ENCODE peak calls at places on chromosomes 4 and X, in six cellular contexts. One of them, this sample, is unnamed.

GRCh38 chr4:82230310-82230709 is 143.5 kb downstream of the HNRNPD start:
- DNase-seq in neuronal stem cell: no peak
- DNase-seq in IMR-90: no peak
- DNase-seq in hepatocyte: no peak
- DNase-seq in mammary epithelial cell: peak; percentile 96
- DNase-seq in GM12878: no peak
- DNase-seq in this sample: no peak

GRCh38 chrX:53265771-53266170 is 15.6 kb downstream of the IQSEC2 start:
- DNase-seq in neuronal stem cell: no peak
- DNase-seq in IMR-90: peak; percentile 69
- DNase-seq in hepatocyte: no peak
- DNase-seq in mammary epithelial cell: peak; percentile 63
- DNase-seq in GM12878: no peak
- DNase-seq in this sample: no peak

GRCh38 chrX:45129055-45129454 is 71.6 kb downstream of the DIPK2B start:
- DNase-seq in neuronal stem cell: no peak
- DNase-seq in IMR-90: no peak
- DNase-seq in hepatocyte: no peak
- DNase-seq in mammary epithelial cell: no peak
- DNase-seq in GM12878: no peak
- DNase-seq in this sample: no peak

GRCh38 chr4:73740353-73740778 is at the start of gene CXCL8:
- DNase-seq in neuronal stem cell: no peak
- DNase-seq in IMR-90: peak; percentile 91
- DNase-seq in hepatocyte: peak; percentile 24
- DNase-seq in mammary epithelial cell: peak; percentile 96
- DNase-seq in GM12878: no peak
- DNase-seq in this sample: peak; percentile 13

GRCh38 chr4:177448850-177449249 is 6.6 kb upstream of the AGA start:
- DNase-seq in neuronal stem cell: no peak
- DNase-seq in IMR-90: peak; percentile 77
- DNase-seq in hepatocyte: no peak
- DNase-seq in mammary epithelial cell: peak; percentile 48
- DNase-seq in GM12878: no peak
- DNase-seq in this sample: no peak

GRCh38 chr4:150799207-150799606 is 215.9 kb downstream of the LRBA start:
- DNase-seq in neuronal stem cell: no peak
- DNase-seq in IMR-90: no peak
- DNase-seq in hepatocyte: no peak
- DNase-seq in mammary epithelial cell: no peak
- DNase-seq in GM12878: no peak
- DNase-seq in this sample: peak; percentile 44

GRCh38 chr4:26701095-26701494 is 117.2 kb downstream of the TBC1D19 start:
- DNase-seq in neuronal stem cell: no peak
- DNase-seq in IMR-90: no peak
- DNase-seq in hepatocyte: no peak
- DNase-seq in mammary epithelial cell: no peak
- DNase-seq in GM12878: no peak
- DNase-seq in this sample: no peak

GRCh38 chr4:174283507-174284180 is at the start of the genes CEP44 and FBXO8:
- DNase-seq in neuronal stem cell: peak; percentile 75
- DNase-seq in IMR-90: peak; percentile 78
- DNase-seq in hepatocyte: peak; percentile 80
- DNase-seq in mammary epithelial cell: peak; percentile 73
- DNase-seq in GM12878: peak; percentile 68
- DNase-seq in this sample: peak; percentile 88

GRCh38 chr4:161949941-161950725 is 213.7 kb downstream of the FSTL5 start:
- DNase-seq in neuronal stem cell: no peak
- DNase-seq in IMR-90: peak; percentile 49
- DNase-seq in hepatocyte: peak; percentile 7
- DNase-seq in mammary epithelial cell: peak; percentile 40
- DNase-seq in GM12878: no peak
- DNase-seq in this sample: no peak

GRCh38 chrX:145506225-145506624 is 258.9 kb downstream of the SPANXN1 start:
- DNase-seq in neuronal stem cell: no peak
- DNase-seq in IMR-90: no peak
- DNase-seq in hepatocyte: no peak
- DNase-seq in mammary epithelial cell: no peak
- DNase-seq in GM12878: no peak
- DNase-seq in this sample: no peak

GRCh38 chr4:139973015-139973414 is 181.0 kb downstream of the MAML3 start:
- DNase-seq in neuronal stem cell: no peak
- DNase-seq in IMR-90: peak; percentile 60
- DNase-seq in hepatocyte: no peak
- DNase-seq in mammary epithelial cell: peak; percentile 5
- DNase-seq in GM12878: no peak
- DNase-seq in this sample: no peak

GRCh38 chr4:139969635-139970266 is 184.2 kb downstream of the MAML3 start:
- DNase-seq in neuronal stem cell: no peak
- DNase-seq in IMR-90: no peak
- DNase-seq in hepatocyte: no peak
- DNase-seq in mammary epithelial cell: no peak
- DNase-seq in GM12878: no peak
- DNase-seq in this sample: no peak

GRCh38 chr4:139972305-139972704 is 181.7 kb downstream of the MAML3 start:
- DNase-seq in neuronal stem cell: no peak
- DNase-seq in IMR-90: no peak
- DNase-seq in hepatocyte: no peak
- DNase-seq in mammary epithelial cell: peak; percentile 2
- DNase-seq in GM12878: no peak
- DNase-seq in this sample: no peak

GRCh38 chr4:139975830-139976272 is 178.1 kb downstream of the MAML3 start:
- DNase-seq in neuronal stem cell: no peak
- DNase-seq in IMR-90: peak; percentile 56
- DNase-seq in hepatocyte: no peak
- DNase-seq in mammary epithelial cell: peak; percentile 47
- DNase-seq in GM12878: no peak
- DNase-seq in this sample: no peak

DNA sequence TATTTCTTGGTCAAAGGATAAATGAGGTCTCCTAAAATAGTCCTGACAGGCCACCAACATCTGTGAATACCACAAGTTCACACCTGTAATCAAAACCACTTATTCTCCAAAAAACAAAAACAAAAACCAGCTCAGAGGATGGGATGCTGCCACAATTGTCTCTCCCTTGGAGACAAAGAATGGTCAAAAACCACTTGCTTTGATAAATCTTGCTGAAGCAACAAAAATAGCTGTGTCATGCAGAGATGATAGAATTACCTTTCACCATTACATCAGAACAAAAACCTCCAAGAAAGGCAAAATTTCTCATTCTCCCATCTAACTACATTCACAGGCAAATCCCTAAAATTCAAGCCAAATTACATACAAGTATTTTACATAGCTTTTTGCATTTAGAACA is 180.4 kb downstream of the MAML3 start:
- DNase-seq in neuronal stem cell: no peak
- DNase-seq in IMR-90: no peak
- DNase-seq in hepatocyte: no peak
- DNase-seq in mammary epithelial cell: no peak
- DNase-seq in GM12878: no peak
- DNase-seq in this sample: peak; percentile 37
- H3K4me2 ChIP-seq in neuronal stem cell: no peak overlapping the region
- H3K4me2 ChIP-seq in IMR-90: no peak overlapping the region
- H3K4me2 ChIP-seq in hepatocyte: no peak overlapping the region
- H3K4me2 ChIP-seq in mammary epithelial cell: no peak overlapping the region
- H3K4me2 ChIP-seq in GM12878: no peak overlapping the region
- H3K4me2 ChIP-seq in this sample: no peak overlapping the region

GRCh38 chrX:3581609-3582108 is 131.8 kb downstream of the PRKX start:
- DNase-seq in neuronal stem cell: no peak
- DNase-seq in IMR-90: no peak
- DNase-seq in hepatocyte: no peak
- DNase-seq in mammary epithelial cell: no peak
- DNase-seq in GM12878: no peak
- DNase-seq in this sample: no peak

GRCh38 chrX:3582421-3582820 is 131.0 kb downstream of the PRKX start:
- DNase-seq in neuronal stem cell: no peak
- DNase-seq in IMR-90: peak; percentile 8
- DNase-seq in hepatocyte: no peak
- DNase-seq in mammary epithelial cell: no peak
- DNase-seq in GM12878: no peak
- DNase-seq in this sample: no peak

GRCh38 chrX:3589474-3589873 is 124.0 kb downstream of the PRKX start:
- DNase-seq in neuronal stem cell: no peak
- DNase-seq in IMR-90: no peak
- DNase-seq in hepatocyte: no peak
- DNase-seq in mammary epithelial cell: no peak
- DNase-seq in GM12878: no peak
- DNase-seq in this sample: no peak

GRCh38 chrX:3585719-3586118 is 127.7 kb downstream of the PRKX start:
- DNase-seq in neuronal stem cell: no peak
- DNase-seq in IMR-90: no peak
- DNase-seq in hepatocyte: no peak
- DNase-seq in mammary epithelial cell: no peak
- DNase-seq in GM12878: no peak
- DNase-seq in this sample: no peak

DNA sequence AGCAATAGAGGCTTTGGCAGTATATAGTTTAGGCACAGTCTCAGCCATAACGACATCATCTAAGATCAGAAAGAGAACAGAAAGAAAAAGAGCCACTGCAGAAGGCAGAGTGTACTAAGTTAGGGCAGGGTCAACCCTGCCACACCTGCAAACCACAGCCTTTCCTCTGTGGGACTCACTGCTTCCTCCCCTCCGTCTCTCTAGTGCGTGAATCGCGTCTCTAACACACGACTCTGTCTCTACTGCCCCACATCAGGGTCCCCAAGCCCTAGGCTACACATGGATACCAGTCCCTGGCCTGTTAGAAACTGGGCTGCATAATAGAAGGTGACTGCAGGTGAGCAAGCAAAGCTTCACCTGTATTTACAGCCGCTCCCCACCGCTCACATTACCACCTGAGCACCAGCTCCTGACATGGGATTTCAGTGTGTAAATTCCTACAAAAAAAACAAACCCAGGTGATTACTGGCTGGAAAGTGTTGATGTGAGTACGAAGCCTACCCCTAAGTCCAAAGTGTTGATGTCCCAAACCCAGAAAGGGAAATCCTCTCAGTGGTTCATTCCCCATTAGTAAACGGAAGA is 128.9 kb downstream of the PRKX start:
- DNase-seq in neuronal stem cell: no peak
- DNase-seq in IMR-90: no peak
- DNase-seq in hepatocyte: no peak
- DNase-seq in mammary epithelial cell: no peak
- DNase-seq in GM12878: no peak
- DNase-seq in this sample: no peak
- H3K4me2 ChIP-seq in neuronal stem cell: no peak overlapping the region
- H3K4me2 ChIP-seq in IMR-90: no peak overlapping the region
- H3K4me2 ChIP-seq in hepatocyte: no peak overlapping the region
- H3K4me2 ChIP-seq in mammary epithelial cell: no peak overlapping the region
- H3K4me2 ChIP-seq in GM12878: no peak overlapping the region
- H3K4me2 ChIP-seq in this sample: no peak overlapping the region

GRCh38 chr4:5708829-5709680 is 696 bp upstream of the EVC2 start:
- DNase-seq in neuronal stem cell: peak; percentile 12
- DNase-seq in IMR-90: no peak
- DNase-seq in hepatocyte: peak; percentile 21
- DNase-seq in mammary epithelial cell: no peak
- DNase-seq in GM12878: no peak
- DNase-seq in this sample: peak; percentile 40
- H3K4me2 ChIP-seq in neuronal stem cell: peak overlapping the region; percentile 78
- H3K4me2 ChIP-seq in IMR-90: peak overlapping the region; percentile 64
- H3K4me2 ChIP-seq in hepatocyte: peak overlapping the region; percentile 100
- H3K4me2 ChIP-seq in mammary epithelial cell: peak overlapping the region; percentile 78
- H3K4me2 ChIP-seq in GM12878: peak overlapping the region; percentile 54
- H3K4me2 ChIP-seq in this sample: peak overlapping the region; percentile 70

GRCh38 chr4:154329939-154330338 is 161.7 kb downstream of the DCHS2 start:
- DNase-seq in neuronal stem cell: no peak
- DNase-seq in IMR-90: peak; percentile 24
- DNase-seq in hepatocyte: peak; percentile 40
- DNase-seq in mammary epithelial cell: peak; percentile 29
- DNase-seq in GM12878: no peak
- DNase-seq in this sample: no peak

GRCh38 chr4:154329268-154329858 is 162.2 kb downstream of the DCHS2 start:
- DNase-seq in neuronal stem cell: no peak
- DNase-seq in IMR-90: peak; percentile 10
- DNase-seq in hepatocyte: peak; percentile 48
- DNase-seq in mammary epithelial cell: peak; percentile 21
- DNase-seq in GM12878: no peak
- DNase-seq in this sample: peak; percentile 49

GRCh38 chr4:154335588-154335987 is 156.0 kb downstream of the DCHS2 start:
- DNase-seq in neuronal stem cell: no peak
- DNase-seq in IMR-90: no peak
- DNase-seq in hepatocyte: no peak
- DNase-seq in mammary epithelial cell: no peak
- DNase-seq in GM12878: no peak
- DNase-seq in this sample: no peak

GRCh38 chr4:154328030-154328429 is 163.6 kb downstream of the DCHS2 start:
- DNase-seq in neuronal stem cell: no peak
- DNase-seq in IMR-90: no peak
- DNase-seq in hepatocyte: no peak
- DNase-seq in mammary epithelial cell: no peak
- DNase-seq in GM12878: no peak
- DNase-seq in this sample: no peak

GRCh38 chr4:154332681-154333421 is 158.7 kb downstream of the DCHS2 start:
- DNase-seq in neuronal stem cell: no peak
- DNase-seq in IMR-90: peak; percentile 2
- DNase-seq in hepatocyte: peak; percentile 80
- DNase-seq in mammary epithelial cell: no peak
- DNase-seq in GM12878: peak; percentile 11
- DNase-seq in this sample: peak; percentile 69
- H3K4me2 ChIP-seq in neuronal stem cell: peak overlapping the region; percentile 77
- H3K4me2 ChIP-seq in IMR-90: peak overlapping the region; percentile 54
- H3K4me2 ChIP-seq in hepatocyte: peak overlapping the region; percentile 91
- H3K4me2 ChIP-seq in mammary epithelial cell: no peak overlapping the region
- H3K4me2 ChIP-seq in GM12878: peak overlapping the region; percentile 87
- H3K4me2 ChIP-seq in this sample: no peak overlapping the region

GRCh38 chr4:89303989-89304388 is 3.6 kb downstream of the GPRIN3 start:
- DNase-seq in neuronal stem cell: no peak
- DNase-seq in IMR-90: no peak
- DNase-seq in hepatocyte: no peak
- DNase-seq in mammary epithelial cell: no peak
- DNase-seq in GM12878: no peak
- DNase-seq in this sample: no peak
- H3K4me2 ChIP-seq in neuronal stem cell: no peak overlapping the region
- H3K4me2 ChIP-seq in IMR-90: no peak overlapping the region
- H3K4me2 ChIP-seq in hepatocyte: no peak overlapping the region
- H3K4me2 ChIP-seq in mammary epithelial cell: no peak overlapping the region
- H3K4me2 ChIP-seq in GM12878: no peak overlapping the region
- H3K4me2 ChIP-seq in this sample: no peak overlapping the region

DNA sequence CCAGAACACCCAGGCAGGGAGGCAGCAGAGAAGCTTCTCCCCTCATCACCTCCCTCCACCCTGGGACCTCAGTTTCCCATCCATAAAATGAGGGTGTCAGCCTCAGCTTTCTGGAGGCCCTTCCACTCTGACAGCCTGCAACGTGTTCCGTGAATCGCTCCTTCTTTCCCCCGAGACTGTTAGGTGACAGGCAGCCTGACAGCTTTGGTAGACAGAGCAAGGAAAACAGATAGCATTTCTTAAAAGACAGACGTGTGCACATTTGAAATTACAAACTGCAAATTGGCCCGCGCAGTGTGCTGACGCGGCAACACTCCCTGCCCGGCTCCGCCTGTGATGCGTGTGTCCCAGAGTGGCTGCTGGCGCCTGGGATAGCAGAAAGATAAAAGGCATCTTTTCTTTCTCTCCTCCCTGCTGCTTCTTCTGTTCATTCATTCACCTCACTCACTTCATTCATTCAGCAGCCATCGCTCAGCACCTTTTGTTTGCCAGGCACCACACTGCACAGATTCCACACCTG is 245.3 kb downstream of the AFAP1 start:
- DNase-seq in neuronal stem cell: no peak
- DNase-seq in IMR-90: no peak
- DNase-seq in hepatocyte: no peak
- DNase-seq in mammary epithelial cell: no peak
- DNase-seq in GM12878: no peak
- DNase-seq in this sample: no peak
- H3K4me2 ChIP-seq in neuronal stem cell: no peak overlapping the region
- H3K4me2 ChIP-seq in IMR-90: no peak overlapping the region
- H3K4me2 ChIP-seq in hepatocyte: no peak overlapping the region
- H3K4me2 ChIP-seq in mammary epithelial cell: no peak overlapping the region
- H3K4me2 ChIP-seq in GM12878: no peak overlapping the region
- H3K4me2 ChIP-seq in this sample: no peak overlapping the region